ENCODE peak calls at places on chromosomes 1 and 21, in five cellular contexts. R is endodermal cell; M is iPS DF 6.9; Z is CD4-positive, alpha-beta memory T cell; I is CD8-positive, alpha-beta memory T cell. J is an unnamed sample.

GRCh38 chr1:66919063-66919462 is 5.6 kb downstream of the DNAI4 start:
- DNase-seq in R (no peak), M (no peak), Z (no peak), I (no peak), J (no peak)

GRCh38 chr1:107895403-107896181 is 69.4 kb downstream of the VAV3 start:
- DNase-seq in R (no peak), M (no peak), Z (no peak), I (no peak), J (no peak)

GRCh38 chr1:171081220-171081993 is 9.3 kb upstream of the FMO3 start:
- DNase-seq in R (no peak), M (no peak), Z (no peak), I (no peak), J (peak)

GRCh38 chr21:27268290-27268689 is 301.4 kb upstream of the ADAMTS5 start:
- DNase-seq in R (no peak), M (no peak), Z (no peak), I (no peak), J (no peak)

GRCh38 chr1:81937791-81938450 is 137.2 kb downstream of the ADGRL2 start:
- DNase-seq in R (no peak), M (no peak), Z (no peak), I (no peak), J (no peak)

GRCh38 chr1:1941868-1942752 is 23.0 kb upstream of the TMEM52 start:
- DNase-seq in R (no peak), M (no peak), Z (no peak), I (no peak), J (no peak)

GRCh38 chr1:197451424-197451823 is 183.4 kb downstream of the CRB1 start:
- DNase-seq in R (no peak), M (no peak), Z (no peak), I (no peak), J (no peak)

GRCh38 chr21:45615145-45615711 is 28.3 kb upstream of the PCBP3 start:
- DNase-seq in R (peak), M (no peak), Z (peak), I (peak), J (peak)

GRCh38 chr1:174965006-174965971 is 34.5 kb upstream of the CACYBP start:
- DNase-seq in R (peak), M (no peak), Z (peak), I (peak), J (no peak)

GRCh38 chr1:63774617-63775417 is 1.0 kb downstream of the ROR1 start:
- DNase-seq in R (peak), M (no peak), Z (no peak), I (no peak), J (no peak)

GRCh38 chr1:17183388-17184160 is 21.4 kb upstream of the PADI1 start:
- DNase-seq in R (peak), M (no peak), Z (no peak), I (no peak), J (no peak)

GRCh38 chr1:41037116-41037903 is 15.8 kb upstream of the SLFNL1 start:
- DNase-seq in R (no peak), M (no peak), Z (no peak), I (no peak), J (no peak)

GRCh38 chr1:11638121-11638520 is 16.1 kb downstream of the FBXO2 start:
- DNase-seq in R (no peak), M (no peak), Z (no peak), I (no peak), J (no peak)

DNA sequence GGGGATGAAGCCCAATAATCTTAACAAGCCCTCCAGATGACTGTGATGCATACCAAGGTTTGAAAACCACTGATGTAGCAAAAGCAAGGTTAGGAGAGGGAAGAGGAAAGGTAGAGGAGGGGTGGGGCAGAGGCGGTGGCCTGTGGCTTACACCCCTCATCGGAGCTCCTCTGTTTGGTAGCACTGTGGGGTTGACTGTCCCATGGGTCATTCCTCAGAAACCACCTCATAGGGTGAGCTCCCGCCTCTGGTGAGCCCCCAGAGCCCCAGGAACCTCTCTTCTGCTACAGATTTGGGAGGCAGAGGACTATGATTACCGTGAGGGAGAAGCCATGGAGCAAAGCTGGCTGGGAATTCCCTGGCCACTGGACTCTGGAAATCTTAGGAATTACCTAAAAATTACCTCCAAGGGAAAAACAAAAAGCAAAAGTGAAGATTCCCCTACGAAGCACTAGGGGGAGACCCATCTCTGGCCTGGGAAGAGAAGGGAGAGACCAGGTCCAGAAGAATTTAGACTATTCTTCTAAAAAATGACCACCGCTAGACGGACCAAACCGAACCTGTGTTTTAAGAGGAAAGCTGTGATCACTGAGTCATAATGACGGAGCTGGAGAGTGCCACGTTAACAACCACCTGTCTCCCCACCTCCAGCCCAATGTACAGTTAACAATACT is 1.5 kb upstream of the RASSF5 start:
- DNase-seq in R (no peak), M (no peak), Z (no peak), I (no peak), J (no peak)
- H3K4me3 ChIP-seq in R (no peak), M (no peak), Z (no peak), I (no peak), J (no peak)

GRCh38 chr1:29123871-29124365 is at the start of gene TMEM200B:
- DNase-seq in R (peak), M (no peak), Z (no peak), I (no peak), J (no peak)

GRCh38 chr1:29121951-29122661 is 1.6 kb downstream of the TMEM200B start:
- DNase-seq in R (peak), M (no peak), Z (no peak), I (peak), J (no peak)

GRCh38 chr1:29122662-29122986 is 1.1 kb downstream of the TMEM200B start:
- DNase-seq in R (peak), M (no peak), Z (no peak), I (no peak), J (no peak)

GRCh38 chr1:29124366-29125236 is 898 bp upstream of the TMEM200B start:
- DNase-seq in R (peak), M (no peak), Z (peak), I (peak), J (peak)

GRCh38 chr1:29122987-29123870 is 474 bp downstream of the TMEM200B start:
- DNase-seq in R (peak), M (no peak), Z (no peak), I (peak), J (no peak)
- H3K4me3 ChIP-seq in R (peak), M (peak), Z (no peak), I (peak), J (no peak)

GRCh38 chr1:43007377-43008105 is 48.9 kb upstream of the SLC2A1 start:
- DNase-seq in R (peak), M (no peak), Z (no peak), I (no peak), J (no peak)

GRCh38 chr1:43004587-43005459 is 46.2 kb upstream of the SLC2A1 start:
- DNase-seq in R (no peak), M (no peak), Z (no peak), I (no peak), J (no peak)

GRCh38 chr1:43008425-43009108 is 49.9 kb upstream of the SLC2A1 start:
- DNase-seq in R (peak), M (peak), Z (no peak), I (no peak), J (no peak)

GRCh38 chr1:43008106-43008424 is 49.4 kb upstream of the SLC2A1 start:
- DNase-seq in R (no peak), M (no peak), Z (no peak), I (no peak), J (no peak)

GRCh38 chr1:43005460-43006351 is 47.0 kb upstream of the SLC2A1 start:
- DNase-seq in R (peak), M (no peak), Z (no peak), I (no peak), J (no peak)
- H3K4me3 ChIP-seq in R (no peak), M (no peak), Z (no peak), I (no peak), J (no peak)

DNA sequence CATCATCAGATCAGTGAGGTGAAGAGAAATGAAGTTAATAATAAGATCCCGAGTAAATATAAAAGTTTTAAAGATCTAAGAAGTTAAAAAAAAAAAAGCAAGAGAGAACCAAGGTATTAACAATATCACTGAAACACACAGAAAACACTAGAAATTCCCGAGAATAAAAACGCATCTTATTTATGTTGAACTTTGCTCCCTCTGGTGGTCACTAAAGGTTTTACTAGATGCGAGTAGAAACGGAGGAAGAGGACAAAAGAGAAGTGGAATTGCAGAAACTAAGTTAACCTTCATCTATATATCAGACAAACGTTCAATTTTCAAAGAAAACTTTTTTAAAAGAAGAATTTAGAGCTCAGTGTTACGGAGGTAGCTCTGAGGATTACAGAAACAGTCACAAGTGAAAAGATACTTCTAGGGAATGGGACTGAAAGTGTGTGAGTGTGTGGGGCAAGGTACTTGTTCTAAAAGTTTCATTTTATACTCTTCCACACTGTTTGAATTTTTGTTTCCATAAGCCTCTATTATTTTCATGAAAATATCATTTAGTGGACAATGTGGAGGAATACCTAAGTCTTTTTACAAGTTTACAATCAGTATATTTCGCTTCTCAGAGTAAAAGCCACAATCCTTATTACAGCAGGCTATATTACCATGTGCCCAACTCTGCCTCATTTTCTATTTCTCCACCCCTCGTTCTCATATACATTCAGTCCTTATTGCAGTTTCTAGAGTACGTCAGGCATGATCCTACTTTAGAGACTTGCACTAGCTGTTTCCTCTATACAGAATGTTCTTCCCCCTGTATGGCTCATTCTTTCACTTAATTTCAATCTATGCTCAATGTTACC is 19.7 kb downstream of the ACBD6 start:
- DNase-seq in R (no peak), M (peak), Z (no peak), I (peak), J (peak)
- H3K4me3 ChIP-seq in R (no peak), M (no peak), Z (no peak), I (no peak), J (no peak)

DNA sequence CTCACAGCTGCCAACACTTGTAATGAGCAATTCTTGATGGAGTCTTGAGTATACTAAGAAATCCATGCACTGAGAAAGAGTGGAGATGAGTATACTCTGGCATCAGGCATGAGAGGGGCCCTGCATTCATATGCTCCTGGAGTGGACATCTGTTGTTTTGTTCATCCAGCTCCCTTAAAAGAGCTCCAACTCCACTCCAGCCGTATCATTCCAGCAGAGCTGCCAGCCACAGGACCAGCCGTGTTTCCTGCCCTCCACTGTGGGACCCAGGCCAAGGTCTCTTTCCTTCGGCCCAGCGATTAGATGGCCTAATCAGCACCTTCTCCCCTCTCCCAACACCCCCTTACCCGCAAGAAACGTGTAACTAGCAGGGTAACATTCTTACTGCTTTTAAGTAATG is 144.5 kb downstream of the OMA1 start:
- DNase-seq in R (no peak), M (no peak), Z (no peak), I (no peak), J (no peak)
- H3K4me3 ChIP-seq in R (no peak), M (no peak), Z (no peak), I (no peak), J (no peak)

GRCh38 chr1:85061711-85062424 is 13.6 kb upstream of the MCOLN3 start:
- DNase-seq in R (peak), M (peak), Z (peak), I (peak), J (peak)
- H3K4me3 ChIP-seq in R (peak), M (peak), Z (no peak), I (peak), J (peak)

GRCh38 chr1:156690673-156691032 is 13.4 kb upstream of the NES start:
- DNase-seq in R (peak), M (no peak), Z (no peak), I (no peak), J (no peak)
- H3K4me3 ChIP-seq in R (no peak), M (no peak), Z (no peak), I (no peak), J (no peak)

GRCh38 chr1:228006034-228006792 is 585 bp upstream of the WNT3A start:
- DNase-seq in R (peak), M (no peak), Z (no peak), I (no peak), J (no peak)
- H3K4me3 ChIP-seq in R (no peak), M (peak), Z (no peak), I (no peak), J (no peak)

J was measured in Jurkat, Clone E6-1.